ENCODE peak calls at places on chromosomes 11 and 22, in four cellular contexts. One of them, this sample, is unnamed.

GRCh38 chr22:32333141-32333768 is 24.4 kb upstream of the RFPL3 start:
- DNase-seq in kidney: no peak
- DNase-seq in psoas muscle: no peak
- DNase-seq in brain microvascular endothelial cell: no peak
- DNase-seq in this sample: peak; percentile 58

GRCh38 chr22:19814428-19814827 is 40.2 kb downstream of the GNB1L start:
- DNase-seq in kidney: peak; percentile 32
- DNase-seq in brain microvascular endothelial cell: no peak
- DNase-seq in psoas muscle: no peak
- DNase-seq in this sample: peak; percentile 43

GRCh38 chr11:60767388-60767811 is 10.7 kb downstream of the MS4A15 start:
- DNase-seq in brain microvascular endothelial cell: no peak
- DNase-seq in psoas muscle: no peak
- DNase-seq in kidney: no peak
- DNase-seq in this sample: no peak

GRCh38 chr11:9590717-9591116 is 17.2 kb downstream of the WEE1 start:
- DNase-seq in kidney: no peak
- DNase-seq in psoas muscle: no peak
- DNase-seq in brain microvascular endothelial cell: no peak
- DNase-seq in this sample: no peak

GRCh38 chr11:67626970-67627369 is 2.8 kb downstream of the NUDT8 start:
- DNase-seq in psoas muscle: peak; percentile 37
- DNase-seq in brain microvascular endothelial cell: no peak
- DNase-seq in kidney: peak; percentile 57
- DNase-seq in this sample: no peak

GRCh38 chr11:64251986-64252837 is 882 bp downstream of the PLCB3 start:
- DNase-seq in kidney: no peak
- DNase-seq in psoas muscle: peak; percentile 74
- DNase-seq in brain microvascular endothelial cell: no peak
- DNase-seq in this sample: no peak

GRCh38 chr11:128356992-128357391 is 230.4 kb downstream of the ETS1 start:
- DNase-seq in brain microvascular endothelial cell: no peak
- DNase-seq in kidney: no peak
- DNase-seq in psoas muscle: no peak
- DNase-seq in this sample: no peak

GRCh38 chr22:19974233-19974861 is 32.7 kb upstream of the TXNRD2 start:
- DNase-seq in kidney: no peak
- DNase-seq in psoas muscle: no peak
- DNase-seq in brain microvascular endothelial cell: peak; percentile 42
- DNase-seq in this sample: no peak

GRCh38 chr11:16148301-16148787 is 208.0 kb downstream of the SOX6 start:
- DNase-seq in psoas muscle: no peak
- DNase-seq in kidney: no peak
- DNase-seq in brain microvascular endothelial cell: no peak
- DNase-seq in this sample: no peak

GRCh38 chr11:102666331-102666957 is 39.1 kb downstream of the MMP27 start:
- DNase-seq in kidney: no peak
- DNase-seq in brain microvascular endothelial cell: peak; percentile 44
- DNase-seq in psoas muscle: no peak
- DNase-seq in this sample: no peak

GRCh38 chr22:37241351-37242142 is 2.5 kb downstream of the RAC2 start:
- DNase-seq in kidney: peak; percentile 75
- DNase-seq in brain microvascular endothelial cell: no peak
- DNase-seq in psoas muscle: peak; percentile 54
- DNase-seq in this sample: no peak
- H3K27ac ChIP-seq in kidney: no peak overlapping the region
- H3K27ac ChIP-seq in brain microvascular endothelial cell: no peak overlapping the region
- H3K27ac ChIP-seq in psoas muscle: no peak overlapping the region
- H3K27ac ChIP-seq in this sample: no peak overlapping the region

GRCh38 chr22:29458551-29458950 is 20.2 kb downstream of the RFPL1 start:
- DNase-seq in psoas muscle: no peak
- DNase-seq in kidney: no peak
- DNase-seq in brain microvascular endothelial cell: no peak
- DNase-seq in this sample: no peak

GRCh38 chr22:29464581-29464980 is 15.4 kb upstream of the NEFH start:
- DNase-seq in brain microvascular endothelial cell: no peak
- DNase-seq in psoas muscle: no peak
- DNase-seq in kidney: no peak
- DNase-seq in this sample: no peak

GRCh38 chr22:29461263-29461662 is 18.8 kb upstream of the NEFH start:
- DNase-seq in brain microvascular endothelial cell: no peak
- DNase-seq in psoas muscle: no peak
- DNase-seq in kidney: no peak
- DNase-seq in this sample: no peak

GRCh38 chr22:29459773-29460172 is 20.2 kb upstream of the NEFH start:
- DNase-seq in kidney: no peak
- DNase-seq in brain microvascular endothelial cell: no peak
- DNase-seq in psoas muscle: no peak
- DNase-seq in this sample: no peak

GRCh38 chr22:29463487-29464088 is 16.4 kb upstream of the NEFH start:
- DNase-seq in kidney: no peak
- DNase-seq in psoas muscle: no peak
- DNase-seq in brain microvascular endothelial cell: no peak
- DNase-seq in this sample: no peak
- H3K4me3 ChIP-seq in kidney: no peak overlapping the region
- H3K4me3 ChIP-seq in psoas muscle: no peak overlapping the region
- H3K4me3 ChIP-seq in brain microvascular endothelial cell: no peak overlapping the region
- H3K4me3 ChIP-seq in this sample: no peak overlapping the region

GRCh38 chr11:93733474-93733873 is 7.8 kb downstream of the TAF1D start:
- DNase-seq in brain microvascular endothelial cell: no peak
- DNase-seq in psoas muscle: no peak
- DNase-seq in kidney: no peak
- DNase-seq in this sample: no peak
- TF ChIP-seq CTCF in brain microvascular endothelial cell: no peak
- TF ChIP-seq CTCF in psoas muscle: no peak
- TF ChIP-seq CTCF in kidney: no peak
- TF ChIP-seq CTCF in this sample: no peak

DNA sequence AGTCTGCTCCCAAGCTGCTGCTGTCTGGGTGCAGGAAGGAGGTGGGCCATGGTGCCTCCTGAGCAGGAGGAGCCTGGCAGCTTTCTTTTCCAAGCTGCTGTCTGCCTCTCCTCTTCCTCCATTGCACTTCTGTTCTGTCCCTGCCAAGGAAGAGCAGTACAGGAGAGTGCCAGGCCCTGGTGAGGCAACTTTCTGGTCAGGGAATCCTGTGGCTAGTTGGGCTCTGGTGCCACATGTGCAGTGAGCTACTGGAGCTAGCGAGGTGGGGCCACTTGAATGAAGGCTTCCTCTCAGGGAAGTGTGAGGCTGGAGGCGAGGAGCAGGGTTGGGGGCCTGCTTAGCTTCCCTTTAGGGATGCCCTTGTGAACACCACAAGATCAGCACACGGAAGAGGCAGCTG is 90.0 kb downstream of the TSPAN18 start:
- DNase-seq in brain microvascular endothelial cell: no peak
- DNase-seq in kidney: no peak
- DNase-seq in psoas muscle: no peak
- DNase-seq in this sample: no peak
- H3K27ac ChIP-seq in brain microvascular endothelial cell: no peak overlapping the region
- H3K27ac ChIP-seq in kidney: no peak overlapping the region
- H3K27ac ChIP-seq in psoas muscle: no peak overlapping the region
- H3K27ac ChIP-seq in this sample: no peak overlapping the region

GRCh38 chr11:70077411-70078094 is 564 bp upstream of the ANO1 start:
- DNase-seq in kidney: peak; percentile 58
- DNase-seq in psoas muscle: no peak
- DNase-seq in brain microvascular endothelial cell: no peak
- DNase-seq in this sample: no peak
- H3K4me3 ChIP-seq in kidney: no peak overlapping the region
- H3K4me3 ChIP-seq in psoas muscle: peak overlapping the region; percentile 52
- H3K4me3 ChIP-seq in brain microvascular endothelial cell: no peak overlapping the region
- H3K4me3 ChIP-seq in this sample: peak overlapping the region; percentile 34

This sample was measured in vagina.